ENCODE peak calls at places on chromosomes 1 and 21, in eight cellular contexts. K, U, I, T, G, C, R and J are unnamed samples.

GRCh38 chr1:101227837-101228236 is 9.0 kb upstream of the S1PR1 start:
- DNase-seq in K (no peak), U (no peak), I (no peak), T (no peak), G (no peak), C (no peak), R (no peak), J (no peak)

GRCh38 chr1:231626951-231627614 is 493 bp downstream of the DISC1 start:
- DNase-seq in K (peak; percentile 60), U (no peak), I (no peak), T (peak; percentile 68), G (peak; percentile 26), C (peak; percentile 41), R (peak; percentile 25), J (peak; percentile 23)

GRCh38 chr1:167273027-167273800 is 52.5 kb downstream of the POU2F1 start:
- DNase-seq in K (no peak), U (no peak), I (no peak), T (peak; percentile 25), G (no peak), C (no peak), R (no peak), J (no peak)

GRCh38 chr1:115317101-115318012 is 20.7 kb downstream of the NGF start:
- DNase-seq in K (no peak), U (no peak), I (no peak), T (no peak), G (no peak), C (no peak), R (no peak), J (no peak)

GRCh38 chr1:149846600-149847466 is 52.5 kb upstream of the BOLA1 start:
- DNase-seq in K (no peak), U (no peak), I (no peak), T (no peak), G (no peak), C (peak; percentile 0), R (no peak), J (no peak)

GRCh38 chr1:2878591-2878990 is 77.1 kb upstream of the TTC34 start:
- DNase-seq in K (no peak), U (no peak), I (no peak), T (no peak), G (no peak), C (no peak), R (no peak), J (no peak)

GRCh38 chr1:59565611-59566410 is 248.9 kb upstream of the HOOK1 start:
- DNase-seq in K (no peak), U (no peak), I (no peak), T (no peak), G (no peak), C (no peak), R (no peak), J (no peak)

GRCh38 chr1:31745071-31745897 is 18.9 kb downstream of the ADGRB2 start:
- DNase-seq in K (peak; percentile 90), U (no peak), I (peak; percentile 57), T (peak; percentile 83), G (peak; percentile 63), C (peak; percentile 65), R (no peak), J (peak; percentile 59)

GRCh38 chr1:39288735-39289465 is 84.4 kb downstream of the MACF1 start:
- DNase-seq in K (no peak), U (no peak), I (no peak), T (no peak), G (no peak), C (no peak), R (no peak), J (no peak)

GRCh38 chr1:69940816-69941215 is 264.6 kb downstream of the LRRC40 start:
- DNase-seq in K (no peak), U (no peak), I (no peak), T (no peak), G (no peak), C (no peak), R (no peak), J (no peak)

GRCh38 chr1:104830534-104830933 is 1080.8 kb downstream of the AMY1C start:
- DNase-seq in K (no peak), U (no peak), I (no peak), T (no peak), G (no peak), C (no peak), R (no peak), J (no peak)

GRCh38 chr1:180918519-180918918 is 5.8 kb downstream of the KIAA1614 start:
- DNase-seq in K (no peak), U (no peak), I (no peak), T (no peak), G (no peak), C (no peak), R (no peak), J (no peak)

GRCh38 chr1:155125511-155125945 is 2.1 kb upstream of the EFNA1 start:
- DNase-seq in K (no peak), U (peak; percentile 80), I (no peak), T (no peak), G (no peak), C (no peak), R (no peak), J (no peak)

GRCh38 chr1:226825037-226825745 is 45.2 kb upstream of the PSEN2 start:
- DNase-seq in K (no peak), U (no peak), I (peak; percentile 57), T (no peak), G (peak; percentile 58), C (no peak), R (no peak), J (no peak)

GRCh38 chr1:232891656-232892317 is 58.6 kb upstream of the NTPCR start:
- DNase-seq in K (no peak), U (no peak), I (no peak), T (no peak), G (no peak), C (no peak), R (no peak), J (no peak)

GRCh38 chr1:20604678-20605077 is 15.8 kb downstream of the CDA start:
- DNase-seq in K (no peak), U (no peak), I (no peak), T (no peak), G (no peak), C (no peak), R (no peak), J (no peak)

GRCh38 chr21:30710499-30710898 is 8.1 kb downstream of the KRTAP21-3 start:
- DNase-seq in K (no peak), U (peak; percentile 73), I (no peak), T (no peak), G (peak; percentile 0), C (no peak), R (no peak), J (no peak)

GRCh38 chr1:112298558-112298957 is 97.5 kb upstream of the CTTNBP2NL start:
- DNase-seq in K (peak; percentile 16), U (peak; percentile 17), I (no peak), T (peak; percentile 43), G (peak; percentile 49), C (peak; percentile 43), R (no peak), J (peak; percentile 14)

GRCh38 chr21:26061437-26061836 is 109.1 kb downstream of the APP start:
- DNase-seq in K (no peak), U (no peak), I (no peak), T (no peak), G (no peak), C (no peak), R (no peak), J (no peak)

GRCh38 chr1:59696421-59697115 is 118.2 kb upstream of the HOOK1 start:
- DNase-seq in K (no peak), U (no peak), I (no peak), T (no peak), G (peak; percentile 18), C (no peak), R (no peak), J (no peak)

GRCh38 chr1:230212405-230212936 is 145.4 kb downstream of the GALNT2 start:
- DNase-seq in K (no peak), U (no peak), I (peak; percentile 51), T (no peak), G (peak; percentile 75), C (no peak), R (no peak), J (no peak)

GRCh38 chr1:10253755-10254154 is 43.4 kb downstream of the KIF1B start:
- DNase-seq in K (no peak), U (no peak), I (no peak), T (no peak), G (no peak), C (no peak), R (no peak), J (no peak)

GRCh38 chr21:34726627-34727337 is 58.0 kb downstream of the CLIC6 start:
- DNase-seq in K (no peak), U (no peak), I (no peak), T (no peak), G (no peak), C (no peak), R (no peak), J (no peak)

GRCh38 chr1:27922272-27922671 is 12.5 kb upstream of the SMPDL3B start:
- DNase-seq in K (no peak), U (no peak), I (no peak), T (no peak), G (no peak), C (no peak), R (no peak), J (no peak)

GRCh38 chr21:39696620-39697019 is 48.4 kb upstream of the IGSF5 start:
- DNase-seq in K (no peak), U (no peak), I (no peak), T (no peak), G (no peak), C (no peak), R (no peak), J (no peak)

DNA sequence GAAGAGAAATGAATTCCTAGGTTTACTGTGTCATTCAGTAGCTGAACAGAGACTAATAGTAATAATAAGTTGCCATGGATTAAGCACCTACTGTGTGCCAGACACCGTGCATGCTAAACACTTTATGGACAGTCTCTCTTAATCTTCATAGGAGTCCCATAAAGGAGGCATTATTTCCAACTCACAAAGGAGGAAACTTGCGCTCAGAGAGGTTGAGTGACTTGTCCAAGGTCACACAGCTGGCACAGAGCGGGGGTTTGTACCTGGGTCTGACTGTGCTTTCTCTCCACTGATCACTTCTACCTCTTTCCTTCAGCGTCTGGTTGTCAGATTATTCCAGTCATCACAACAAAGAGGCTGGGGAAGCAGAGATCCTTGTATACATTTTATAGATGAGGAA is 91.3 kb downstream of the KIRREL1 start:
- DNase-seq in K (no peak), U (no peak), I (no peak), T (no peak), G (no peak), C (no peak), R (no peak), J (no peak)
- TF ChIP-seq CTCF in K (no peak), U (no peak), I (no peak), T (no peak), G (no peak), C (no peak), R (no peak), J (no peak)

GRCh38 chr1:156704930-156705320 is 458 bp downstream of the CRABP2 start:
- DNase-seq in K (peak; percentile 37), U (no peak), I (no peak), T (no peak), G (no peak), C (no peak), R (no peak), J (no peak)
- TF ChIP-seq CTCF in K (no peak), U (no peak), I (no peak), T (no peak), G (no peak), C (no peak), R (no peak), J (no peak)

GRCh38 chr21:45555557-45556301 is 13.5 kb upstream of the SLC19A1 start:
- DNase-seq in K (peak; percentile 85), U (no peak), I (no peak), T (peak; percentile 89), G (peak; percentile 91), C (peak; percentile 71), R (peak; percentile 53), J (peak; percentile 78)
- TF ChIP-seq CTCF in K (peak; percentile 90), U (peak; percentile 63), I (no peak), T (peak; percentile 71), G (peak; percentile 94), C (peak; percentile 78), R (peak; percentile 68), J (peak; percentile 75)

GRCh38 chr1:33842348-33842747 is 21.5 kb upstream of the HMGB4 start:
- DNase-seq in K (no peak), U (no peak), I (no peak), T (no peak), G (no peak), C (no peak), R (no peak), J (no peak)
- TF ChIP-seq CTCF in K (no peak), U (no peak), I (no peak), T (no peak), G (peak; percentile 7), C (no peak), R (no peak), J (no peak)